ENCODE peak calls at places on chromosomes 7 and 10, in four cellular contexts. One of them, this sample, is unnamed.

GRCh38 chr7:102991540-102992214 is 78.9 kb downstream of the LRRC17 start:
- DNase-seq in upper lobe of right lung: no peak
- DNase-seq in cardiac muscle cell: peak
- DNase-seq in prostate gland: peak
- DNase-seq in this sample: peak

GRCh38 chr10:47457528-47457820 is 26.4 kb downstream of the ANXA8 start:
- DNase-seq in prostate gland: no peak
- DNase-seq in cardiac muscle cell: no peak
- DNase-seq in upper lobe of right lung: no peak
- DNase-seq in this sample: no peak

GRCh38 chr10:99456207-99456606 is 25.8 kb upstream of the GOT1 start:
- DNase-seq in upper lobe of right lung: no peak
- DNase-seq in cardiac muscle cell: no peak
- DNase-seq in prostate gland: no peak
- DNase-seq in this sample: no peak

GRCh38 chr7:2477447-2478386 is 1.5 kb upstream of the GRIFIN start:
- DNase-seq in cardiac muscle cell: peak
- DNase-seq in upper lobe of right lung: peak
- DNase-seq in prostate gland: peak
- DNase-seq in this sample: no peak

GRCh38 chr7:73870041-73870492 is 9.1 kb downstream of the TMEM270 start:
- DNase-seq in cardiac muscle cell: no peak
- DNase-seq in prostate gland: no peak
- DNase-seq in upper lobe of right lung: no peak
- DNase-seq in this sample: no peak

GRCh38 chr7:110544199-110544598 is 546.7 kb upstream of the LRRN3 start:
- DNase-seq in prostate gland: no peak
- DNase-seq in cardiac muscle cell: no peak
- DNase-seq in upper lobe of right lung: no peak
- DNase-seq in this sample: no peak

GRCh38 chr10:17003151-17003550 is 126.5 kb downstream of the CUBN start:
- DNase-seq in upper lobe of right lung: no peak
- DNase-seq in prostate gland: no peak
- DNase-seq in cardiac muscle cell: peak
- DNase-seq in this sample: no peak

GRCh38 chr7:691361-692045 is 35.0 kb upstream of the DNAAF5 start:
- DNase-seq in cardiac muscle cell: no peak
- DNase-seq in upper lobe of right lung: peak
- DNase-seq in prostate gland: no peak
- DNase-seq in this sample: no peak

GRCh38 chr10:24344279-24344678 is 135.3 kb downstream of the KIAA1217 start:
- DNase-seq in upper lobe of right lung: no peak
- DNase-seq in cardiac muscle cell: peak
- DNase-seq in prostate gland: peak
- DNase-seq in this sample: no peak

GRCh38 chr10:69738071-69738470 is 63.6 kb upstream of the COL13A1 start:
- DNase-seq in cardiac muscle cell: no peak
- DNase-seq in upper lobe of right lung: no peak
- DNase-seq in prostate gland: no peak
- DNase-seq in this sample: no peak

GRCh38 chr7:96285579-96285978 is 36.3 kb downstream of the SLC25A13 start:
- DNase-seq in upper lobe of right lung: no peak
- DNase-seq in cardiac muscle cell: no peak
- DNase-seq in prostate gland: no peak
- DNase-seq in this sample: no peak

This sample was measured in pulmonary artery endothelial cell.